ENCODE peak calls at places on chromosomes 13 and 19, in four cellular contexts. X, H, W and O are unnamed samples.
A peak's percentile ranks its signal among the peaks of the same experiment; 100 is the strongest.

GRCh38 chr13:30895773-30896172 is 10.3 kb upstream of the MEDAG start:
- DNase-seq in W (no peak), X (no peak), H (peak; percentile 64), O (no peak)

GRCh38 chr19:11247391-11247790 is 8.0 kb downstream of the ANGPTL8 start:
- DNase-seq in X (no peak), H (no peak), W (no peak), O (no peak)

GRCh38 chr13:48873598-48873997 is 102.1 kb upstream of the FNDC3A start:
- DNase-seq in H (no peak), W (no peak), X (no peak), O (no peak)

GRCh38 chr19:42246143-42246868 is 3.9 kb upstream of the GSK3A start:
- DNase-seq in W (peak; percentile 81), H (peak; percentile 55), X (no peak), O (no peak)

GRCh38 chr19:30105723-30106122 is 163.7 kb downstream of the URI1 start:
- DNase-seq in X (no peak), H (no peak), W (peak; percentile 29), O (no peak)

GRCh38 chr13:29362849-29363604 is 232.5 kb downstream of the SLC7A1 start:
- DNase-seq in H (no peak), W (no peak), X (peak; percentile 51), O (peak; percentile 12)

GRCh38 chr19:13015361-13016231 is 20.3 kb downstream of the NFIX start:
- DNase-seq in X (no peak), W (no peak), H (no peak), O (no peak)

GRCh38 chr19:37928527-37929286 is 21.7 kb downstream of the SIPA1L3 start:
- DNase-seq in X (no peak), H (no peak), W (no peak), O (no peak)

GRCh38 chr19:5624154-5624663 is 1.3 kb downstream of the SAFB start:
- DNase-seq in H (no peak), X (no peak), W (peak; percentile 66), O (no peak)

GRCh38 chr19:40709817-40710216 is 6.9 kb downstream of the COQ8B start:
- DNase-seq in W (no peak), H (no peak), X (no peak), O (no peak)

GRCh38 chr19:3881272-3882040 is 971 bp downstream of the ATCAY start:
- DNase-seq in H (no peak), X (no peak), W (no peak), O (no peak)

GRCh38 chr19:38255759-38256052 is 468 bp downstream of the PPP1R14A start:
- DNase-seq in W (no peak), H (no peak), X (no peak), O (no peak)

GRCh38 chr13:80858131-80858530 is 517.2 kb upstream of the SPRY2 start:
- DNase-seq in X (no peak), H (no peak), W (no peak), O (no peak)

GRCh38 chr13:85985791-85986190 is 186.6 kb upstream of the SLITRK6 start:
- DNase-seq in H (no peak), W (no peak), X (no peak), O (no peak)

GRCh38 chr13:83879431-83880171 is 2.7 kb downstream of the SLITRK1 start:
- DNase-seq in X (no peak), W (peak; percentile 48), H (no peak), O (no peak)

GRCh38 chr13:78816592-78816991 is 157.6 kb upstream of the OBI1 start:
- DNase-seq in W (no peak), H (no peak), X (no peak), O (no peak)

GRCh38 chr13:44934724-44935123 is 54.5 kb downstream of the NUFIP1 start:
- DNase-seq in H (no peak), W (no peak), X (no peak), O (no peak)

GRCh38 chr19:17504030-17504429 is 7.4 kb upstream of the PGLS start:
- DNase-seq in H (no peak), X (no peak), W (no peak), O (no peak)

GRCh38 chr13:35891973-35892441 is 239.2 kb downstream of the DCLK1 start:
- DNase-seq in W (no peak), H (no peak), X (no peak), O (no peak)

GRCh38 chr19:11560404-11560988 is 1.5 kb upstream of the ELOF1 start:
- DNase-seq in W (no peak), X (peak; percentile 69), H (no peak), O (peak; percentile 53)

GRCh38 chr13:51800456-51800855 is 3.5 kb downstream of the DHRS12 start:
- DNase-seq in W (no peak), H (no peak), X (no peak), O (no peak)

GRCh38 chr13:37144661-37145060 is 39.2 kb upstream of the CSNK1A1L start:
- DNase-seq in H (no peak), X (no peak), W (no peak), O (no peak)

GRCh38 chr19:16001481-16002312 is 52.9 kb downstream of the OR10H4 start:
- DNase-seq in X (no peak), W (no peak), H (no peak), O (peak; percentile 6)

GRCh38 chr13:44211753-44212152 is 161.9 kb upstream of the SERP2 start:
- DNase-seq in W (no peak), X (no peak), H (no peak), O (no peak)

GRCh38 chr19:17686027-17686511 is 2.1 kb downstream of the UNC13A start:
- DNase-seq in H (no peak), W (no peak), X (no peak), O (no peak)

GRCh38 chr13:27372896-27373295 is 51.5 kb upstream of the GTF3A start:
- DNase-seq in X (no peak), H (no peak), W (no peak), O (no peak)

GRCh38 chr19:49297403-49297802 is 27.6 kb downstream of the SLC6A16 start:
- DNase-seq in W (no peak), H (no peak), X (no peak), O (no peak)

GRCh38 chr19:15328312-15328711 is 4.0 kb downstream of the BRD4 start:
- DNase-seq in X (no peak), H (no peak), W (peak; percentile 15), O (no peak)

GRCh38 chr13:94886191-94886590 is 173.8 kb upstream of the SOX21 start:
- DNase-seq in W (no peak), X (no peak), H (no peak), O (no peak)

GRCh38 chr13:39448831-39449230 is 154.2 kb downstream of the LHFPL6 start:
- DNase-seq in H (no peak), W (no peak), X (no peak), O (no peak)

GRCh38 chr19:34540811-34541557 is 59.4 kb downstream of the WTIP start:
- DNase-seq in W (no peak), H (no peak), X (no peak), O (no peak)
- H3K9me3 ChIP-seq in W (peaks cover 39% of the 10 kb centered on the region), H (no peaks in the 10 kb centered on the region), X (peaks cover 4% of the 10 kb centered on the region), O (no peaks in the 10 kb centered on the region)

GRCh38 chr13:20713014-20713376 is 9.5 kb downstream of the IL17D start:
- DNase-seq in W (no peak), H (no peak), X (no peak), O (no peak)

GRCh38 chr13:20714563-20715339 is 11.3 kb downstream of the IL17D start:
- DNase-seq in W (no peak), H (no peak), X (no peak), O (no peak)

GRCh38 chr13:20713751-20714150 is 10.3 kb downstream of the IL17D start:
- DNase-seq in W (no peak), X (no peak), H (no peak), O (no peak)

GRCh38 chr13:20715340-20715732 is 11.8 kb downstream of the IL17D start:
- DNase-seq in H (no peak), W (no peak), X (no peak), O (no peak)

DNA sequence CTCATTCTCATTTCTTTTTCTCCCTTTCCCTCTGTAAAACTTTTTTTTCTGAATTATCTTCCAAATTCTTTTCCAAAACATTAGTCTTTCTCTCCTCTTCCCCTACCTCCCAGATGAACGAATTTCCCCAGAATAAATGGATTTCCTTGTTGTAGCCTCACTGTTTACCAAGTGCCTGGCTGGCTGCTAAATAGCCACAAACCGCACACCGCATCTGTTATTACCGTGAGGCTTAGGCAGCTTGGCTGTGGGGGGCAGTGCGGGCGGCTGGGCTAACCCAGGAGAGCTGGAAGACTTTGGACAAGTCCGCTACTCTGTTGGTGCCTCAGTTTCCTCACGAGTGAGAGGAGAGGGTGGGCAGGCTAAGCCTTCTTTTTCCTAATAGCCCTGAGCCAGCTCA is 10.7 kb downstream of the IL17D start:
- DNase-seq in W (no peak), X (no peak), H (no peak), O (no peak)
- H3K27ac ChIP-seq in W (no peak overlapping the region), X (no peak overlapping the region), H (peak overlapping the region; percentile 88), O (no peak overlapping the region)

GRCh38 chr19:53068199-53068598 is 23.7 kb downstream of the ERVV-2 start:
- DNase-seq in W (no peak), H (no peak), X (no peak), O (no peak)

DNA sequence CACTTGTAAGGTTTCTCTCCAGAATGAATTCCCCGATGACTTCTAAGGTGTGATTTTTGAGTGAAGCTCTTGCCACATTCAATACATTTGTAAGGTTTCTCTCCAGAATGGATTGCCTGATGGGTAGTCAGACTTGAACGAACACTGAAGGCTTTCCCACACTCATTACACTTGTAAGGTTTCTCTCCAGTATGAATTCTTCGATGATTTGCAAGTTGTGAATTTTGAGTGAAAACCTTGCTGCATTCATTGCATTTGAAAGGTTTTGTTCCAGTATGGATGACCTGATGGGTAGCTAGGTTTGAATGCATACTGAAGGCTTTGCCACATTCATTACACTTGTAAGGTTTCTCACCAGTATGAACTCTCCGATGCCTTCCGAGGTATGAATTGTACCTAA is 24.3 kb downstream of the ERVV-2 start:
- DNase-seq in H (no peak), X (no peak), W (no peak), O (no peak)
- H3K9me3 ChIP-seq in H (peaks cover 93% of the 10 kb centered on the region), X (peaks cover 80% of the 10 kb centered on the region), W (peaks cover 100% of the 10 kb centered on the region), O (peaks cover 98% of the 10 kb centered on the region)

GRCh38 chr13:106373304-106373988 is 162.0 kb downstream of the EFNB2 start:
- DNase-seq in X (no peak), W (no peak), H (no peak), O (no peak)
- H3K27ac ChIP-seq in X (no peak overlapping the region), W (no peak overlapping the region), H (peak overlapping the region; percentile 56), O (no peak overlapping the region)

GRCh38 chr19:415292-415691 is 6.3 kb upstream of the C2CD4C start:
- DNase-seq in H (no peak), W (no peak), X (no peak), O (no peak)
- H3K9me3 ChIP-seq in H (no peaks in the 10 kb centered on the region), W (no peaks in the 10 kb centered on the region), X (peaks cover 3% of the 10 kb centered on the region), O (no peaks in the 10 kb centered on the region)